ENCODE peak calls at places on chromosomes 5 and 9, in nine cellular contexts. N, X, B, F, I, M, U, Z and A are unnamed samples.

GRCh38 chr9:92664394-92665152 is 5.4 kb downstream of the IPPK start:
- DNase-seq in U (peak; percentile 74), Z (no peak), M (no peak), N (peak; percentile 12), I (no peak), F (no peak), B (peak; percentile 47), X (no peak), A (no peak)

GRCh38 chr9:78369644-78370219 is 72.8 kb downstream of the PSAT1 start:
- DNase-seq in X (peak; percentile 80), U (peak; percentile 83), I (peak; percentile 44), Z (peak; percentile 50), M (peak; percentile 27), N (peak; percentile 69), B (peak; percentile 36), F (peak; percentile 52), A (peak; percentile 36)

GRCh38 chr9:12680341-12680740 is 12.8 kb upstream of the TYRP1 start:
- DNase-seq in I (no peak), N (no peak), B (peak; percentile 60), X (no peak), M (no peak), Z (no peak), F (no peak), U (no peak), A (no peak)

GRCh38 chr9:29769019-29769418 is 2195.7 kb upstream of the C9orf72 start:
- DNase-seq in I (no peak), N (no peak), Z (no peak), B (no peak), F (no peak), X (no peak), M (no peak), U (no peak), A (no peak)

GRCh38 chr5:95823241-95823737 is 763 bp upstream of the GLRX start:
- DNase-seq in U (no peak), Z (no peak), X (no peak), I (no peak), M (no peak), F (no peak), N (peak; percentile 33), B (no peak), A (no peak)

GRCh38 chr9:132459661-132460060 is 49.6 kb downstream of the CFAP77 start:
- DNase-seq in F (no peak), I (no peak), Z (no peak), B (no peak), X (no peak), M (no peak), U (no peak), N (no peak), A (no peak)

GRCh38 chr9:124242331-124243194 is 15.2 kb upstream of the NEK6 start:
- DNase-seq in I (no peak), B (no peak), N (no peak), U (no peak), F (no peak), M (no peak), Z (no peak), X (no peak), A (no peak)

GRCh38 chr5:111635946-111636315 is 121.1 kb downstream of the NREP start:
- DNase-seq in U (no peak), N (no peak), M (no peak), F (no peak), I (no peak), Z (no peak), X (no peak), B (no peak), A (no peak)

GRCh38 chr5:106331415-106331814 is 1339.3 kb downstream of the EFNA5 start:
- DNase-seq in B (peak; percentile 91), U (no peak), X (no peak), F (no peak), Z (peak; percentile 99), N (no peak), I (no peak), M (no peak), A (no peak)

GRCh38 chr5:172454355-172455086 is at the start of gene SH3PXD2B:
- DNase-seq in I (peak; percentile 82), N (no peak), Z (no peak), F (no peak), B (peak; percentile 51), X (peak; percentile 89), M (peak; percentile 55), U (peak; percentile 81), A (peak; percentile 69)

GRCh38 chr5:145697251-145698016 is 137.7 kb downstream of the PRELID2 start:
- DNase-seq in U (no peak), Z (peak; percentile 26), F (peak; percentile 40), N (peak; percentile 34), I (peak; percentile 40), B (peak; percentile 18), X (no peak), M (no peak), A (no peak)

GRCh38 chr9:25678147-25678666 is at the start of gene TUSC1:
- DNase-seq in I (peak; percentile 54), Z (peak; percentile 20), U (peak; percentile 88), F (no peak), X (peak; percentile 97), N (no peak), M (peak; percentile 79), B (peak; percentile 54), A (peak; percentile 88)

GRCh38 chr5:41128291-41128690 is 57.1 kb upstream of the MROH2B start:
- DNase-seq in Z (no peak), F (no peak), X (no peak), B (no peak), N (no peak), M (no peak), U (no peak), I (no peak), A (no peak)

GRCh38 chr9:121634329-121634784 is 17.1 kb upstream of the DAB2IP start:
- DNase-seq in M (no peak), I (no peak), U (no peak), F (no peak), N (peak; percentile 21), Z (no peak), B (no peak), X (no peak), A (no peak)

GRCh38 chr9:16888594-16888993 is 18.1 kb upstream of the BNC2 start:
- DNase-seq in B (no peak), F (no peak), Z (no peak), I (no peak), U (no peak), X (no peak), M (no peak), N (no peak), A (no peak)

GRCh38 chr9:107118873-107119272 is 164.2 kb upstream of the RAD23B start:
- DNase-seq in Z (no peak), I (no peak), B (no peak), X (no peak), F (no peak), N (no peak), M (no peak), U (no peak), A (no peak)

GRCh38 chr5:150256416-150257064 is 33.0 kb downstream of the CAMK2A start:
- DNase-seq in Z (no peak), B (no peak), U (no peak), M (no peak), N (no peak), F (no peak), X (no peak), I (peak; percentile 45), A (no peak)
- TF ChIP-seq CTCF in Z (peak; percentile 33), B (no peak), U (no peak), M (no peak), N (peak; percentile 17), F (peak; percentile 46), X (no peak), I (no peak), A (no peak)

DNA sequence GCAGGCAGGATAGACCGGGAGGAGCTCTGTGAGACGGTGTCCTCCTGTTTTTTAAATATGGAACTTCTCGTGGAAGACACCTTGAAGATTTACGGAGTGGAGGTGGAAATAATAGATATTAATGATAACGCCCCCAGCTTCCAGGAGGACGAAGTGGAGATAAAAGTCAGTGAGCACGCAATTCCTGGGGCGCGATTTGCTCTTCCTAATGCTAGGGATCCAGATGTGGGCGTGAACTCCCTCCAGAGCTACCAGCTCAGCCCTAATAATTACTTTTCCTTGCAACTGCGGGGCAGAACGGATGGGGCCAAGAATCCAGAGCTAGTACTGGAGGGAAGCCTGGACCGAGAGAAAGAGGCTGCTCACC is 621 bp downstream of the PCDHGA11 start:
- DNase-seq in M (no peak), N (no peak), U (no peak), B (no peak), F (no peak), I (no peak), X (no peak), Z (no peak), A (no peak)
- H3K4me3 ChIP-seq in M (no peak overlapping the region), N (peak overlapping the region; percentile 64), U (peak overlapping the region; percentile 34), B (peak overlapping the region; percentile 56), F (no peak overlapping the region), I (no peak overlapping the region), X (peak overlapping the region; percentile 14), Z (peak overlapping the region; percentile 42), A (no peak overlapping the region)

DNA sequence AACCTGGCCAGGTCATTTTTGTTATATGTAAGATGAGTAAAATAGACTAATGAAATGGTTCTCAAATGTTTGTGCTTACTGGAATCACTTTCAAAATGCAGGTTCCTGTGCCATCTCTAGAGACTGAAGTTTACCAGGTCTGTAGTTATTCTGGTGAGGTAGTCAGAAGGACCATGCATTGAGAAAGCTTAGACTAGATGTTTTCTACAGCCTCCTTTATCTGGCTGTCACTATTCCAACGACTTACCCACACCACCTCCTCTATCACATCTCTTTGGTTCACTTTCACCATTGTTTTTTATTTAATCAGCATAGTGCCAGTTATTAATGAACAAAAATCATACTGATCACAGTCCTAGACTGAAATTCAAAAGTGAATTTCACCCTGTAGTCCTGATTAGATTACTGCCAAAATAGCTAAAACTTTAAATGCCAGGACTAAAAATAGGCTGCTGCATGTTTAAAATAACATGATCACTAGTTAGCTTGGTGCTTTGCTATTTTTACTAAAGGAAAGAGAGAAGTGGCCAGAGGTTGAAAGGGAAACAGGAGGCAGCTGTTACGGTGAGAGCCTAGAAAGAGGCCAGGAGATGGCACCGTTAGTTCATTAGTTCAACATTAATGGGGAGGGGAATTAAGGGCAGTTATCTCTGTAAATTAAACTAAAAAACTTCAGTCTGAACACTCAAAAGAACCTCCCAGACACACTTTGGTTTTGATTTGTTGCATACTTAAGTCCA is 13.9 kb upstream of the FNIP1 start:
- DNase-seq in B (no peak), N (peak; percentile 13), I (peak; percentile 19), Z (no peak), U (no peak), X (no peak), M (no peak), F (peak; percentile 29), A (no peak)
- TF ChIP-seq CTCF in B (no peak), N (peak; percentile 57), I (peak; percentile 16), Z (peak; percentile 25), U (no peak), X (peak; percentile 22), M (no peak), F (peak; percentile 27), A (peak; percentile 37)

GRCh38 chr5:133932441-133933168 is 35.8 kb downstream of the C5orf15 start:
- DNase-seq in X (no peak), M (no peak), I (no peak), Z (no peak), F (no peak), N (peak; percentile 89), B (no peak), U (peak; percentile 88), A (no peak)
- H3K4me3 ChIP-seq in X (no peak overlapping the region), M (no peak overlapping the region), I (no peak overlapping the region), Z (no peak overlapping the region), F (no peak overlapping the region), N (peak overlapping the region; percentile 44), B (no peak overlapping the region), U (no peak overlapping the region), A (no peak overlapping the region)